ENCODE peak calls at places on chromosome X, in four cellular contexts. E, M, G and O are unnamed samples.

GRCh38 chrX:12771445-12772069 is 19.7 kb upstream of the PRPS2 start:
- DNase-seq in E (peak), M (peak), G (peak), O (peak)

GRCh38 chrX:133947022-133947421 is 38.4 kb downstream of the GPC3 start:
- DNase-seq in E (no peak), M (no peak), G (no peak), O (no peak)

GRCh38 chrX:150348365-150348764 is 14.8 kb upstream of the MAMLD1 start:
- DNase-seq in E (no peak), M (no peak), G (no peak), O (no peak)

GRCh38 chrX:108105473-108105872 is 13.9 kb downstream of the ATG4A start:
- DNase-seq in E (no peak), M (no peak), G (no peak), O (no peak)

GRCh38 chrX:40174594-40175415 is 77.0 kb upstream of the BCOR start:
- DNase-seq in E (peak), M (no peak), G (no peak), O (no peak)

GRCh38 chrX:115535844-115536243 is 25.1 kb upstream of the PLS3 start:
- DNase-seq in E (no peak), M (peak), G (no peak), O (no peak)

GRCh38 chrX:44935640-44936039 is 62.7 kb downstream of the KDM6A start:
- DNase-seq in E (no peak), M (no peak), G (no peak), O (no peak)

GRCh38 chrX:8586953-8587352 is 122.3 kb downstream of the VCX3B start:
- DNase-seq in E (no peak), M (no peak), G (no peak), O (no peak)

GRCh38 chrX:46582964-46583363 is 9.4 kb downstream of the CHST7 start:
- DNase-seq in E (peak), M (peak), G (no peak), O (no peak)

GRCh38 chrX:154541896-154542722 is 4.5 kb downstream of the G6PD start:
- DNase-seq in E (peak), M (peak), G (peak), O (no peak)

GRCh38 chrX:151393514-151393913 is 3.5 kb upstream of the VMA21 start:
- DNase-seq in E (no peak), M (no peak), G (no peak), O (no peak)

GRCh38 chrX:100248894-100249493 is 161.1 kb downstream of the PCDH19 start:
- DNase-seq in E (no peak), M (no peak), G (no peak), O (no peak)

GRCh38 chrX:71099736-71100135 is 4.1 kb downstream of the FOXO4 start:
- DNase-seq in E (no peak), M (no peak), G (no peak), O (no peak)

GRCh38 chrX:41421071-41421729 is 25.9 kb upstream of the NYX start:
- DNase-seq in E (no peak), M (no peak), G (no peak), O (no peak)

GRCh38 chrX:151370906-151371305 is 26.1 kb upstream of the VMA21 start:
- DNase-seq in E (peak), M (no peak), G (peak), O (no peak)

GRCh38 chrX:9724711-9725110 is 40.9 kb downstream of the GPR143 start:
- DNase-seq in E (no peak), M (peak), G (no peak), O (no peak)

GRCh38 chrX:155613927-155614559 is 1.3 kb upstream of the TMLHE start:
- DNase-seq in E (no peak), M (no peak), G (no peak), O (no peak)

GRCh38 chrX:20218809-20219505 is 47.8 kb downstream of the RPS6KA3 start:
- DNase-seq in E (peak), M (peak), G (peak), O (no peak)

GRCh38 chrX:48490661-48491060 is 14.7 kb downstream of the FTSJ1 start:
- DNase-seq in E (no peak), M (no peak), G (no peak), O (no peak)

GRCh38 chrX:48491809-48492208 is 15.8 kb downstream of the FTSJ1 start:
- DNase-seq in E (no peak), M (no peak), G (no peak), O (no peak)

GRCh38 chrX:48488034-48488433 is 12.0 kb downstream of the FTSJ1 start:
- DNase-seq in E (no peak), M (no peak), G (no peak), O (no peak)

GRCh38 chrX:48489296-48489695 is 13.3 kb downstream of the FTSJ1 start:
- DNase-seq in E (no peak), M (no peak), G (no peak), O (no peak)

GRCh38 chrX:48489892-48490291 is 13.9 kb downstream of the FTSJ1 start:
- DNase-seq in E (no peak), M (no peak), G (no peak), O (no peak)
- TF ChIP-seq ELK1 in E (no peak), M (no peak), G (no peak), O (no peak)

DNA sequence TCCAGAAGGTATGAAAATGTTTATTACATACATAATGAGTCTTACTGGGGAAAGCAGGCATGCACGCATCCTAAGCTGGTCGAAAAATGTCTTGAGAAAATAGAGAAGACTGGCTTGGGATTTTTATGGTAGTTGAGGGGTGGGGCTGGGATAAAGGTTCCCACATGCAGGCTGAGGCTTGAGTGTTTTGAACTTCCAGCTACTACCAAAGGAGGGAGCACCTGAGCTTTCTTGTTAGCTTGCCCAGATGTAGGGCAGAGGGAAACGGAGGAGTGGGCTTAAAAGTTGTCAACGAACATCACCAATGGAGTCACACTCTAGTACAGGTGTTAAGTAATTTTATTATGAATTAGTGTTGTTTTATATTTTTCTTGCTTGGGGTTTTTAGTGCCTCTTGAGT is 39.6 kb upstream of the SRPX start:
- DNase-seq in E (peak), M (peak), G (peak), O (no peak)
- TF ChIP-seq ELK1 in E (no peak), M (no peak), G (no peak), O (no peak)

GRCh38 chrX:11319689-11320302 is 26.6 kb downstream of the AMELX start:
- DNase-seq in E (no peak), M (peak), G (no peak), O (no peak)

DNA sequence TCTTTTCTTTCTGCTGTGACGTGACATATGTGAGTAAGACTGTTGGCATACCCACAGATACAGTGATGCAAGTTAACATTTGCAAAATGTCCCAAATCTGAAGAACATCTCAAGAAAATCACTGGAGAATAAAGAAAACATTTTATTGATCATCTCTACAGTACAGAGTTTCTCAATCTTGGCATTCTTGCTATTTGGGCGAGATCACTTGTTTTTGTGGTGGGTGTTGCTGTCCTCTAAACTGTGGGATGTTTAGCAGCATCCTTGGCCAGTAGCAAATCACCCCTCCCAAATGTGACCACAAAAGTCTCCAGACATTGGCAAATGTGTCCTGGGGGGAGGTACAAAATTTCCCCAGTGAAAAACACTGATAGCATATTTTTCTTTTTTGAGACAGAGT is 28.8 kb downstream of the AMELX start:
- DNase-seq in E (no peak), M (no peak), G (no peak), O (no peak)
- TF ChIP-seq ELK1 in E (no peak), M (no peak), G (no peak), O (no peak)

GRCh38 chrX:38008658-38009057 is 2.3 kb downstream of the SYTL5 start:
- DNase-seq in E (no peak), M (no peak), G (no peak), O (no peak)
- TF ChIP-seq ELK1 in E (no peak), M (no peak), G (no peak), O (no peak)

GRCh38 chrX:119391279-119391678 is 7.9 kb upstream of the SLC25A43 start:
- DNase-seq in E (peak), M (peak), G (peak), O (no peak)
- TF ChIP-seq ELK1 in E (no peak), M (no peak), G (no peak), O (no peak)

GRCh38 chrX:123336666-123337065 is 152.6 kb downstream of the GRIA3 start:
- DNase-seq in E (no peak), M (no peak), G (no peak), O (no peak)

GRCh38 chrX:123340691-123341090 is 156.6 kb downstream of the GRIA3 start:
- DNase-seq in E (peak), M (no peak), G (no peak), O (no peak)

GRCh38 chrX:123338240-123338639 is 154.2 kb downstream of the GRIA3 start:
- DNase-seq in E (no peak), M (no peak), G (no peak), O (no peak)

GRCh38 chrX:123339201-123339905 is 155.3 kb downstream of the GRIA3 start:
- DNase-seq in E (peak), M (no peak), G (no peak), O (no peak)
- TF ChIP-seq ELK1 in E (no peak), M (no peak), G (no peak), O (no peak)